ENCODE peak calls at places on chromosome 20, in six cellular contexts. W is cardiac fibroblast; J is ascending aorta; N is psoas muscle; F is fibroblast of mammary gland; M is CD8-positive, alpha-beta T cell. O is an unnamed sample.

GRCh38 chr20:36919715-36920333 is 31.7 kb downstream of the SAMHD1 start:
- DNase-seq in W (peak), J (no peak), N (no peak), F (peak), M (no peak), O (peak)

GRCh38 chr20:44692932-44693476 is 22.2 kb upstream of the CCN5 start:
- DNase-seq in W (peak), J (peak), N (peak), F (peak), M (no peak), O (peak)

GRCh38 chr20:46093531-46093930 is 3.8 kb upstream of the NCOA5 start:
- DNase-seq in W (peak), J (no peak), N (no peak), F (peak), M (no peak), O (no peak)

GRCh38 chr20:63032026-63032800 is 25.4 kb upstream of the BHLHE23 start:
- DNase-seq in W (no peak), J (no peak), N (no peak), F (no peak), M (no peak), O (no peak)

GRCh38 chr20:51930775-51931174 is 128.5 kb upstream of the SALL4 start:
- DNase-seq in W (peak), J (no peak), N (no peak), F (peak), M (no peak), O (peak)

GRCh38 chr20:58515240-58516212 is at the start of gene APCDD1L:
- DNase-seq in W (peak), J (no peak), N (no peak), F (peak), M (no peak), O (peak)

GRCh38 chr20:35502352-35502751 is 27.1 kb downstream of the C20orf173 start:
- DNase-seq in W (no peak), J (no peak), N (no peak), F (no peak), M (no peak), O (no peak)

GRCh38 chr20:51326241-51326819 is 216.2 kb downstream of the NFATC2 start:
- DNase-seq in W (peak), J (no peak), N (no peak), F (peak), M (no peak), O (peak)

GRCh38 chr20:52219441-52219840 is 27.9 kb upstream of the ZFP64 start:
- DNase-seq in W (no peak), J (no peak), N (no peak), F (no peak), M (no peak), O (no peak)

GRCh38 chr20:58309607-58310290 is at the start of gene RAB22A:
- DNase-seq in W (peak), J (no peak), N (peak), F (peak), M (peak), O (peak)

GRCh38 chr20:43409041-43409913 is 48.4 kb upstream of the SRSF6 start:
- DNase-seq in W (peak), J (no peak), N (no peak), F (peak), M (no peak), O (peak)

GRCh38 chr20:39289316-39289715 is 327.2 kb downstream of the DHX35 start:
- DNase-seq in W (no peak), J (no peak), N (no peak), F (no peak), M (no peak), O (no peak)

GRCh38 chr20:40724566-40724965 is 35.5 kb upstream of the MAFB start:
- DNase-seq in W (no peak), J (no peak), N (no peak), F (no peak), M (no peak), O (no peak)

GRCh38 chr20:10910535-10911239 is 236.9 kb upstream of the JAG1 start:
- DNase-seq in W (peak), J (no peak), N (no peak), F (no peak), M (no peak), O (no peak)

GRCh38 chr20:63343460-63344150 is 17.5 kb downstream of the CHRNA4 start:
- DNase-seq in W (no peak), J (no peak), N (no peak), F (no peak), M (no peak), O (no peak)

GRCh38 chr20:20971810-20972209 is 134.3 kb downstream of the LINC00237 start:
- DNase-seq in W (no peak), J (no peak), N (no peak), F (no peak), M (no peak), O (no peak)

GRCh38 chr20:63942250-63943006 is 13.8 kb downstream of the UCKL1 start:
- DNase-seq in W (no peak), J (no peak), N (peak), F (peak), M (no peak), O (peak)

GRCh38 chr20:51529027-51529749 is 13.3 kb downstream of the NFATC2 start:
- DNase-seq in W (peak), J (no peak), N (no peak), F (peak), M (no peak), O (peak)

GRCh38 chr20:24363031-24363430 is 106.4 kb upstream of the SYNDIG1 start:
- DNase-seq in W (no peak), J (no peak), N (no peak), F (no peak), M (no peak), O (no peak)

GRCh38 chr20:6468751-6469150 is 298.7 kb upstream of the BMP2 start:
- DNase-seq in W (peak), J (no peak), N (no peak), F (no peak), M (no peak), O (no peak)
- H3K4me3 ChIP-seq in W (no peak), J (no peak), N (no peak), F (no peak), M (no peak), O (no peak)

GRCh38 chr20:48880936-48881657 is 40.4 kb upstream of the ARFGEF2 start:
- DNase-seq in W (no peak), J (no peak), N (no peak), F (no peak), M (no peak), O (no peak)
- TF ChIP-seq CTCF in W (no peak), J (no peak), N (no peak), F (no peak), M (no peak), O (no peak)

GRCh38 chr20:59603176-59603575 is 1.2 kb upstream of the PHACTR3 start:
- DNase-seq in W (no peak), J (no peak), N (no peak), F (no peak), M (no peak), O (no peak)

GRCh38 chr20:59603727-59604608 is at the start of gene PHACTR3:
- DNase-seq in W (no peak), J (no peak), N (no peak), F (no peak), M (no peak), O (no peak)

GRCh38 chr20:59605691-59606364 is 1.5 kb downstream of the PHACTR3 start:
- DNase-seq in W (no peak), J (no peak), N (no peak), F (no peak), M (no peak), O (no peak)

GRCh38 chr20:59606566-59606965 is 2.2 kb downstream of the PHACTR3 start:
- DNase-seq in W (no peak), J (no peak), N (no peak), F (no peak), M (no peak), O (no peak)

GRCh38 chr20:59604770-59605665 is 678 bp downstream of the PHACTR3 start:
- DNase-seq in W (no peak), J (no peak), N (no peak), F (no peak), M (no peak), O (peak)
- H3K4me3 ChIP-seq in W (no peak), J (no peak), N (no peak), F (no peak), M (no peak), O (no peak)

DNA sequence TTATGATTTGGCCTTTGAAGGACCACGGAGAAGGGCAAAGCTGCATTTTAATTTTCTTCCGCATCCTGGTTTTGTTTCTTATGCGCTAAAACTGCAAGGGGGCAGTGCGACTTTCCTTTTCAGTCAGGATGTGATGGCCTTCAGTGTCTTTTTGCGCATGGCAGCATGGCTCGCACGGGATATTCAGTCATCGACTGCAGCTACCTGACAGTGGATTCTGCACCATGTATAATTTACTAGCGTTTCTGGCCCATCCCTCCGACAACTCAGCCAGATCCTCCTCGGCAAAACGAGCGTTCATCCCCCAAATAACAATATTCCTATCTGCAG is 2.2 kb downstream of the LAMP5 start:
- DNase-seq in W (no peak), J (no peak), N (no peak), F (no peak), M (no peak), O (no peak)
- TF ChIP-seq CTCF in W (no peak), J (no peak), N (no peak), F (no peak), M (no peak), O (no peak)

O was measured in foreskin fibroblast.